ENCODE peak calls at places on chromosomes 5 and 9, in five cellular contexts. One of them, this sample, is unnamed.

GRCh38 chr9:34884732-34885131 is 73.4 kb upstream of the PHF24 start:
- DNase-seq in uterus: no peak
- DNase-seq in endothelial cell of umbilical vein: no peak
- DNase-seq in CD4-positive, alpha-beta T cell: no peak
- DNase-seq in activated B cell treated with CpG ODN at 0.5 μM for 24 hours: no peak
- DNase-seq in this sample: no peak

GRCh38 chr9:86856259-86856658 is 91.0 kb downstream of the GAS1 start:
- DNase-seq in endothelial cell of umbilical vein: no peak
- DNase-seq in uterus: no peak
- DNase-seq in activated B cell treated with CpG ODN at 0.5 μM for 24 hours: no peak
- DNase-seq in CD4-positive, alpha-beta T cell: no peak
- DNase-seq in this sample: no peak

GRCh38 chr9:9998491-9999287 is 614.1 kb downstream of the PTPRD start:
- DNase-seq in activated B cell treated with CpG ODN at 0.5 μM for 24 hours: no peak
- DNase-seq in CD4-positive, alpha-beta T cell: no peak
- DNase-seq in uterus: no peak
- DNase-seq in endothelial cell of umbilical vein: peak; percentile 86
- DNase-seq in this sample: no peak

GRCh38 chr5:20537911-20538310 is 549.9 kb upstream of the CDH18 start:
- DNase-seq in CD4-positive, alpha-beta T cell: no peak
- DNase-seq in endothelial cell of umbilical vein: no peak
- DNase-seq in uterus: no peak
- DNase-seq in activated B cell treated with CpG ODN at 0.5 μM for 24 hours: no peak
- DNase-seq in this sample: no peak

GRCh38 chr5:93158841-93159240 is 422.2 kb downstream of the NR2F1-AS1 start:
- DNase-seq in endothelial cell of umbilical vein: no peak
- DNase-seq in activated B cell treated with CpG ODN at 0.5 μM for 24 hours: no peak
- DNase-seq in uterus: no peak
- DNase-seq in CD4-positive, alpha-beta T cell: no peak
- DNase-seq in this sample: no peak

GRCh38 chr9:125079931-125080330 is 63.4 kb downstream of the SCAI start:
- DNase-seq in CD4-positive, alpha-beta T cell: no peak
- DNase-seq in activated B cell treated with CpG ODN at 0.5 μM for 24 hours: no peak
- DNase-seq in uterus: no peak
- DNase-seq in endothelial cell of umbilical vein: no peak
- DNase-seq in this sample: no peak

GRCh38 chr5:24510523-24510988 is 134.2 kb downstream of the CDH10 start:
- DNase-seq in uterus: no peak
- DNase-seq in activated B cell treated with CpG ODN at 0.5 μM for 24 hours: no peak
- DNase-seq in endothelial cell of umbilical vein: no peak
- DNase-seq in CD4-positive, alpha-beta T cell: no peak
- DNase-seq in this sample: no peak

GRCh38 chr9:26800322-26800721 is 92.3 kb downstream of the CAAP1 start:
- DNase-seq in CD4-positive, alpha-beta T cell: no peak
- DNase-seq in endothelial cell of umbilical vein: no peak
- DNase-seq in activated B cell treated with CpG ODN at 0.5 μM for 24 hours: no peak
- DNase-seq in uterus: no peak
- DNase-seq in this sample: no peak

GRCh38 chr9:11757408-11757807 is 935.8 kb upstream of the TYRP1 start:
- DNase-seq in endothelial cell of umbilical vein: no peak
- DNase-seq in uterus: no peak
- DNase-seq in activated B cell treated with CpG ODN at 0.5 μM for 24 hours: no peak
- DNase-seq in CD4-positive, alpha-beta T cell: no peak
- DNase-seq in this sample: no peak

GRCh38 chr5:180689071-180689694 is 39.8 kb upstream of the FLT4 start:
- DNase-seq in uterus: no peak
- DNase-seq in CD4-positive, alpha-beta T cell: peak; percentile 21
- DNase-seq in endothelial cell of umbilical vein: no peak
- DNase-seq in activated B cell treated with CpG ODN at 0.5 μM for 24 hours: no peak
- DNase-seq in this sample: peak; percentile 24

GRCh38 chr9:21688108-21689102 is 114.0 kb upstream of the MTAP start:
- DNase-seq in activated B cell treated with CpG ODN at 0.5 μM for 24 hours: no peak
- DNase-seq in endothelial cell of umbilical vein: peak; percentile 83
- DNase-seq in CD4-positive, alpha-beta T cell: no peak
- DNase-seq in uterus: no peak
- DNase-seq in this sample: no peak

GRCh38 chr5:96292582-96293247 is 140.3 kb downstream of the PCSK1 start:
- DNase-seq in CD4-positive, alpha-beta T cell: no peak
- DNase-seq in uterus: no peak
- DNase-seq in endothelial cell of umbilical vein: no peak
- DNase-seq in activated B cell treated with CpG ODN at 0.5 μM for 24 hours: no peak
- DNase-seq in this sample: no peak

GRCh38 chr9:137748741-137749140 is 128.8 kb upstream of the CACNA1B start:
- DNase-seq in activated B cell treated with CpG ODN at 0.5 μM for 24 hours: no peak
- DNase-seq in uterus: no peak
- DNase-seq in endothelial cell of umbilical vein: no peak
- DNase-seq in CD4-positive, alpha-beta T cell: no peak
- DNase-seq in this sample: no peak

GRCh38 chr5:178356459-178356872 is 123.9 kb upstream of the PHYKPL start:
- DNase-seq in endothelial cell of umbilical vein: no peak
- DNase-seq in activated B cell treated with CpG ODN at 0.5 μM for 24 hours: no peak
- DNase-seq in CD4-positive, alpha-beta T cell: no peak
- DNase-seq in uterus: no peak
- DNase-seq in this sample: no peak

GRCh38 chr5:126492939-126493338 is 69.7 kb downstream of the GRAMD2B start:
- DNase-seq in activated B cell treated with CpG ODN at 0.5 μM for 24 hours: no peak
- DNase-seq in CD4-positive, alpha-beta T cell: no peak
- DNase-seq in endothelial cell of umbilical vein: no peak
- DNase-seq in uterus: peak; percentile 65
- DNase-seq in this sample: no peak

GRCh38 chr9:105296889-105297288 is 52.4 kb downstream of the SLC44A1 start:
- DNase-seq in CD4-positive, alpha-beta T cell: no peak
- DNase-seq in uterus: no peak
- DNase-seq in endothelial cell of umbilical vein: peak; percentile 83
- DNase-seq in activated B cell treated with CpG ODN at 0.5 μM for 24 hours: no peak
- DNase-seq in this sample: no peak

GRCh38 chr5:74188341-74188740 is 452.2 kb downstream of the ENC1 start:
- DNase-seq in uterus: no peak
- DNase-seq in endothelial cell of umbilical vein: no peak
- DNase-seq in CD4-positive, alpha-beta T cell: no peak
- DNase-seq in activated B cell treated with CpG ODN at 0.5 μM for 24 hours: no peak
- DNase-seq in this sample: no peak

GRCh38 chr5:115962565-115963402 is 509 bp downstream of the LVRN start:
- DNase-seq in endothelial cell of umbilical vein: peak; percentile 43
- DNase-seq in activated B cell treated with CpG ODN at 0.5 μM for 24 hours: peak; percentile 22
- DNase-seq in CD4-positive, alpha-beta T cell: no peak
- DNase-seq in uterus: no peak
- DNase-seq in this sample: no peak

GRCh38 chr5:20974423-20974822 is 986.4 kb upstream of the CDH18 start:
- DNase-seq in activated B cell treated with CpG ODN at 0.5 μM for 24 hours: no peak
- DNase-seq in uterus: no peak
- DNase-seq in CD4-positive, alpha-beta T cell: no peak
- DNase-seq in endothelial cell of umbilical vein: peak; percentile 21
- DNase-seq in this sample: no peak

GRCh38 chr5:39580702-39581498 is 156.1 kb upstream of the DAB2 start:
- DNase-seq in endothelial cell of umbilical vein: peak; percentile 28
- DNase-seq in CD4-positive, alpha-beta T cell: no peak
- DNase-seq in uterus: no peak
- DNase-seq in activated B cell treated with CpG ODN at 0.5 μM for 24 hours: no peak
- DNase-seq in this sample: no peak

GRCh38 chr9:15738011-15738410 is 185.2 kb downstream of the CCDC171 start:
- DNase-seq in CD4-positive, alpha-beta T cell: no peak
- DNase-seq in endothelial cell of umbilical vein: peak; percentile 58
- DNase-seq in activated B cell treated with CpG ODN at 0.5 μM for 24 hours: no peak
- DNase-seq in uterus: no peak
- DNase-seq in this sample: no peak

GRCh38 chr9:121233906-121234901 is 32.5 kb upstream of the RAB14 start:
- DNase-seq in activated B cell treated with CpG ODN at 0.5 μM for 24 hours: no peak
- DNase-seq in endothelial cell of umbilical vein: no peak
- DNase-seq in uterus: no peak
- DNase-seq in CD4-positive, alpha-beta T cell: no peak
- DNase-seq in this sample: no peak

DNA sequence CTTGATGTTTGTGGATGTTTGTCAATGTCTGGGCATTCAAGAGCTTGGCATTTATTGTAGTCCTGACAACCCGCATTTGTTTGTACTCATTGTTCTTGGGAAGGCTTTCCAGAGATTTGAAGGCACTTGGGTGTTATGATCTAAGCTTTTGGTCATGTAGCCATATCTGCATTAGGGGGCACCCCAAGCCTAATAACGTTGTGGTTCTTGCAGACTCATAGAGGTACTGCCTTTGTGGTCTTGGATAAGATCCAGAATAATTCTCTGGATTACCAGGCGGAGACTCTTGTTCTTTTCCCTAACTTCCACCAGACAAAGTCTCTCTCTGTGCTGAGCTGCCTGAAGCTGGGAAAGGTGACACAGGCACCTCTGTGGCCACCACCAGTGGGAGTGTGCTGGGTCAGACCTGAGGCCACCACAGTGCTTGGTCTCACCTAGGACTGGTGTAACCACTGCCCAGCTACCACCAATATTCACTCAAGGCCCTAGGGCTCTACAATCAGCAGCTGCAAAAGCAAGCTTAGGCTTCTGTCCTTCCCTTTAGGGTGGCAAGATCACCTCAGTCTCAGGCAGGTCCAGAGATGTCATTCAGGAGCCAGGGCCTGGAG is 144.4 kb upstream of the TAS2R1 start:
- DNase-seq in uterus: no peak
- DNase-seq in endothelial cell of umbilical vein: no peak
- DNase-seq in CD4-positive, alpha-beta T cell: no peak
- DNase-seq in activated B cell treated with CpG ODN at 0.5 μM for 24 hours: no peak
- DNase-seq in this sample: no peak
- TF ChIP-seq CTCF in uterus: no peak
- TF ChIP-seq CTCF in endothelial cell of umbilical vein: no peak
- TF ChIP-seq CTCF in CD4-positive, alpha-beta T cell: no peak
- TF ChIP-seq CTCF in activated B cell treated with CpG ODN at 0.5 μM for 24 hours: no peak
- TF ChIP-seq CTCF in this sample: no peak

DNA sequence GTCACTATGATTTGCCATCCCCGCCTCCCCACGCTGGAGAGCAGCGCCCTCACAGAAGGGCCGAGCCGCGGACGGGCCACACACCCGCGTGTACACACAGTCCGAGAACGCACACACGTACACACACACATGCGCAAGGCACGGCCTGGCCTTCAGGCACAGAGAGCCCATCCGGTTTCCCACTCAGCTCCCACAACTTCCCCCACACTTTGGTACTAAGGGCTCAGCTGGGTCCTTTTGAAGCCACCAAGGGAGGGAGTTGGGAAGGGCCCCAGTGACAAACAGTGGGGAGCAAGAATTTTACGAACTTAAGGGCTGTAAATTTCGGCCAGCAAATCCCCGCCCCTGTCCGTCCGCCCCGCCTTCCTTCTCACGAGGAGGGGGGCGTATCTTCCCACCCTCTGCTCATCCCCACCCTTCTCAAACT is 133.3 kb upstream of the HAND1 start:
- DNase-seq in activated B cell treated with CpG ODN at 0.5 μM for 24 hours: no peak
- DNase-seq in uterus: no peak
- DNase-seq in CD4-positive, alpha-beta T cell: no peak
- DNase-seq in endothelial cell of umbilical vein: peak; percentile 14
- DNase-seq in this sample: no peak
- TF ChIP-seq CTCF in activated B cell treated with CpG ODN at 0.5 μM for 24 hours: no peak
- TF ChIP-seq CTCF in uterus: no peak
- TF ChIP-seq CTCF in CD4-positive, alpha-beta T cell: no peak
- TF ChIP-seq CTCF in endothelial cell of umbilical vein: no peak
- TF ChIP-seq CTCF in this sample: no peak

GRCh38 chr5:55230086-55230629 is 3.0 kb upstream of the MCIDAS start:
- DNase-seq in uterus: no peak
- DNase-seq in activated B cell treated with CpG ODN at 0.5 μM for 24 hours: no peak
- DNase-seq in CD4-positive, alpha-beta T cell: no peak
- DNase-seq in endothelial cell of umbilical vein: no peak
- DNase-seq in this sample: no peak

GRCh38 chr5:55225346-55225745 is 1.8 kb downstream of the MCIDAS start:
- DNase-seq in uterus: no peak
- DNase-seq in CD4-positive, alpha-beta T cell: no peak
- DNase-seq in endothelial cell of umbilical vein: no peak
- DNase-seq in activated B cell treated with CpG ODN at 0.5 μM for 24 hours: no peak
- DNase-seq in this sample: no peak

GRCh38 chr5:55226027-55226933 is 835 bp downstream of the MCIDAS start:
- DNase-seq in endothelial cell of umbilical vein: peak; percentile 51
- DNase-seq in activated B cell treated with CpG ODN at 0.5 μM for 24 hours: peak; percentile 38
- DNase-seq in CD4-positive, alpha-beta T cell: peak; percentile 12
- DNase-seq in uterus: no peak
- DNase-seq in this sample: no peak

GRCh38 chr5:55227738-55228430 is 769 bp upstream of the MCIDAS start:
- DNase-seq in CD4-positive, alpha-beta T cell: no peak
- DNase-seq in endothelial cell of umbilical vein: no peak
- DNase-seq in activated B cell treated with CpG ODN at 0.5 μM for 24 hours: no peak
- DNase-seq in uterus: no peak
- DNase-seq in this sample: no peak

GRCh38 chr5:55226934-55227737 is at the start of gene MCIDAS:
- DNase-seq in CD4-positive, alpha-beta T cell: peak; percentile 21
- DNase-seq in activated B cell treated with CpG ODN at 0.5 μM for 24 hours: peak; percentile 51
- DNase-seq in endothelial cell of umbilical vein: peak; percentile 56
- DNase-seq in uterus: no peak
- DNase-seq in this sample: no peak
- TF ChIP-seq CTCF in CD4-positive, alpha-beta T cell: peak; percentile 12
- TF ChIP-seq CTCF in activated B cell treated with CpG ODN at 0.5 μM for 24 hours: no peak
- TF ChIP-seq CTCF in endothelial cell of umbilical vein: peak; percentile 37
- TF ChIP-seq CTCF in uterus: no peak
- TF ChIP-seq CTCF in this sample: no peak

DNA sequence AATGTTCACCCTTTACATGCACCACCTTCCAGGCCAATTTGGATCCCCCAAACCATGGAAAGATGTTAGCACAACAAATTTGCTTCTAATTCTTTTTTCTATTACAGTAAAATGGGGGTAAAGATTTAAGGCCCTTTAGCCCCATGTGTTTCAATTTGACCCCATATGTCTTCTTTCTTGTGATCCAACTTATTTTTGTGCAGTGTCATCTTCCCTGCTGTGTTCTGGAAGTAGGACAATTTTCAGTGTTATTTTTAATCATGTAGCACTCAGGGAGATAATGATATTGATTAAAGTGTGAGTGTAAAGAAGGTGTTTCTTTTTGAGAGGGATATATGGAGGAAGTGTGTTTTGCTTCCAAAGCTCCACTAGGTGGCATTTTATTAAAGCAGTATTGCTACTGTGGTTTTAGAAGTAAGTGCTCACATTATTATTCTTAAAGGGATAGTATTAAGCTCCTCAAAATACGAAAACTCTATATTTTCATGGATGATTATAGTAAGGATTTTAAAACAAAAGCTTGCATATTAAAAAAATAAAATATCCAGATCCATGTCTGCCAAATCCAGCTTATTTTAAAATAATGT is 118.7 kb upstream of the ATP10B start:
- DNase-seq in CD4-positive, alpha-beta T cell: no peak
- DNase-seq in uterus: no peak
- DNase-seq in endothelial cell of umbilical vein: no peak
- DNase-seq in activated B cell treated with CpG ODN at 0.5 μM for 24 hours: no peak
- DNase-seq in this sample: no peak
- TF ChIP-seq CTCF in CD4-positive, alpha-beta T cell: no peak
- TF ChIP-seq CTCF in uterus: no peak
- TF ChIP-seq CTCF in endothelial cell of umbilical vein: no peak
- TF ChIP-seq CTCF in activated B cell treated with CpG ODN at 0.5 μM for 24 hours: no peak
- TF ChIP-seq CTCF in this sample: no peak

GRCh38 chr5:168047043-168047668 is 244.3 kb upstream of the WWC1 start:
- DNase-seq in CD4-positive, alpha-beta T cell: no peak
- DNase-seq in activated B cell treated with CpG ODN at 0.5 μM for 24 hours: no peak
- DNase-seq in uterus: no peak
- DNase-seq in endothelial cell of umbilical vein: no peak
- DNase-seq in this sample: no peak
- TF ChIP-seq CTCF in CD4-positive, alpha-beta T cell: no peak
- TF ChIP-seq CTCF in activated B cell treated with CpG ODN at 0.5 μM for 24 hours: no peak
- TF ChIP-seq CTCF in uterus: no peak
- TF ChIP-seq CTCF in endothelial cell of umbilical vein: no peak
- TF ChIP-seq CTCF in this sample: no peak

GRCh38 chr9:136264046-136264802 is 18.6 kb upstream of the QSOX2 start:
- DNase-seq in CD4-positive, alpha-beta T cell: no peak
- DNase-seq in endothelial cell of umbilical vein: no peak
- DNase-seq in activated B cell treated with CpG ODN at 0.5 μM for 24 hours: no peak
- DNase-seq in uterus: no peak
- DNase-seq in this sample: no peak
- TF ChIP-seq CTCF in CD4-positive, alpha-beta T cell: no peak
- TF ChIP-seq CTCF in endothelial cell of umbilical vein: no peak
- TF ChIP-seq CTCF in activated B cell treated with CpG ODN at 0.5 μM for 24 hours: no peak
- TF ChIP-seq CTCF in uterus: no peak
- TF ChIP-seq CTCF in this sample: no peak

This sample was measured in natural killer cell.